ENCODE peak calls at places on chromosomes 6 and 20, in ten cellular contexts. V is HCT116, H is immature natural killer cell, A is H54, D is Right ventricle myocardium inferior, E is mucosa of gallbladder, X is AG20443, F is left ventricle myocardium inferior, Y is GM12865, Q is neural crest cell. B is an unnamed sample.

GRCh38 chr20:47857994-47858557 is 72.8 kb upstream of the SULF2 start:
- DNase-seq in V (no peak), H (no peak), A (no peak), D (no peak), E (no peak), X (peak), F (no peak), Y (no peak), Q (no peak), B (peak)

GRCh38 chr20:53434662-53435061 is 159.0 kb downstream of the ZNF217 start:
- DNase-seq in V (no peak), H (no peak), A (no peak), D (no peak), E (peak), X (peak), F (no peak), Y (no peak), Q (no peak), B (peak)

GRCh38 chr20:32285621-32286334 is 8.3 kb downstream of the KIF3B start:
- DNase-seq in V (no peak), H (peak), A (no peak), D (no peak), E (peak), X (peak), F (no peak), Y (peak), Q (no peak), B (no peak)

GRCh38 chr6:155418017-155418749 is 37.5 kb downstream of the NOX3 start:
- DNase-seq in V (no peak), H (peak), A (peak), D (no peak), E (peak), X (peak), F (no peak), Y (peak), Q (no peak), B (peak)

GRCh38 chr6:142404751-142405150 is 102.9 kb downstream of the ADGRG6 start:
- DNase-seq in V (no peak), H (no peak), A (no peak), D (no peak), E (no peak), X (no peak), F (no peak), Y (no peak), Q (no peak), B (no peak)

GRCh38 chr20:23596856-23597255 is 8.9 kb downstream of the CST9 start:
- DNase-seq in V (no peak), H (no peak), A (no peak), D (no peak), E (no peak), X (no peak), F (no peak), Y (no peak), Q (no peak), B (peak)

GRCh38 chr20:23091741-23092408 is 5.8 kb upstream of the CD93 start:
- DNase-seq in V (no peak), H (no peak), A (no peak), D (no peak), E (no peak), X (no peak), F (no peak), Y (no peak), Q (no peak), B (no peak)

GRCh38 chr6:144957236-144957937 is 672.3 kb downstream of the UTRN start:
- DNase-seq in V (no peak), H (no peak), A (no peak), D (no peak), E (no peak), X (no peak), F (no peak), Y (no peak), Q (no peak), B (peak)

GRCh38 chr20:58659841-58660240 is 8.8 kb downstream of the STX16 start:
- DNase-seq in V (no peak), H (no peak), A (no peak), D (no peak), E (no peak), X (no peak), F (no peak), Y (no peak), Q (no peak), B (peak)

GRCh38 chr6:22447191-22447590 is 122.2 kb upstream of the HDGFL1 start:
- DNase-seq in V (no peak), H (no peak), A (no peak), D (peak), E (no peak), X (no peak), F (peak), Y (no peak), Q (no peak), B (no peak)

GRCh38 chr6:33199687-33200233 is 705 bp downstream of the RXRB start:
- DNase-seq in V (peak), H (no peak), A (peak), D (peak), E (peak), X (peak), F (peak), Y (peak), Q (no peak), B (peak)

GRCh38 chr6:45327956-45328522 is at the start of gene RUNX2:
- DNase-seq in V (no peak), H (no peak), A (no peak), D (no peak), E (no peak), X (peak), F (no peak), Y (no peak), Q (no peak), B (peak)

GRCh38 chr20:23926526-23926880 is 47.0 kb upstream of the CST5 start:
- DNase-seq in V (no peak), H (no peak), A (no peak), D (no peak), E (no peak), X (no peak), F (no peak), Y (no peak), Q (no peak), B (no peak)

GRCh38 chr20:35021063-35021462 is 65.4 kb downstream of the MYH7B start:
- DNase-seq in V (no peak), H (no peak), A (no peak), D (no peak), E (no peak), X (no peak), F (no peak), Y (no peak), Q (no peak), B (no peak)

GRCh38 chr6:21461844-21462518 is 131.6 kb upstream of the SOX4 start:
- DNase-seq in V (no peak), H (no peak), A (no peak), D (no peak), E (no peak), X (no peak), F (no peak), Y (no peak), Q (no peak), B (peak)

GRCh38 chr6:107129370-107129925 is 14.1 kb upstream of the BEND3 start:
- DNase-seq in V (no peak), H (no peak), A (no peak), D (no peak), E (no peak), X (no peak), F (no peak), Y (peak), Q (no peak), B (no peak)

GRCh38 chr6:158654498-158654897 is 4.6 kb downstream of the SYTL3 start:
- DNase-seq in V (no peak), H (no peak), A (no peak), D (peak), E (peak), X (peak), F (peak), Y (no peak), Q (no peak), B (no peak)

GRCh38 chr6:126661646-126662045 is 321.7 kb downstream of the CENPW start:
- DNase-seq in V (no peak), H (no peak), A (no peak), D (no peak), E (no peak), X (peak), F (no peak), Y (no peak), Q (no peak), B (peak)

GRCh38 chr6:158571826-158572652 is 12.1 kb downstream of the TMEM181 start:
- DNase-seq in V (no peak), H (peak), A (no peak), D (no peak), E (peak), X (no peak), F (no peak), Y (no peak), Q (no peak), B (peak)

GRCh38 chr6:75244063-75244575 is 518 bp upstream of the COX7A2 start:
- DNase-seq in V (no peak), H (no peak), A (no peak), D (no peak), E (no peak), X (no peak), F (no peak), Y (no peak), Q (no peak), B (peak)

GRCh38 chr20:2919518-2920245 is 46.4 kb downstream of the PTPRA start:
- DNase-seq in V (no peak), H (no peak), A (no peak), D (no peak), E (no peak), X (no peak), F (no peak), Y (no peak), Q (no peak), B (peak)

GRCh38 chr20:63090052-63090451 is 83.3 kb upstream of the BHLHE23 start:
- DNase-seq in V (no peak), H (no peak), A (no peak), D (no peak), E (no peak), X (no peak), F (peak), Y (no peak), Q (no peak), B (no peak)

B was measured in bronchial epithelial cell.